ENCODE peak calls at places on chromosomes 3 and 15, in four cellular contexts. C is H9, Q is IMR-90, U is neural progenitor cell. G is an unnamed sample.

GRCh38 chr15:88894348-88894818 is 961 bp downstream of the HAPLN3 start:
- DNase-seq in Q (no peak), C (peak), U (peak), G (peak)

GRCh38 chr3:39978293-39978692 is 168.9 kb downstream of the MYRIP start:
- DNase-seq in Q (no peak), U (no peak), C (no peak), G (no peak)

GRCh38 chr3:4978966-4979400 is 254 bp upstream of the BHLHE40 start:
- DNase-seq in Q (peak), C (peak), U (peak), G (peak)

GRCh38 chr3:146117406-146118285 is 43.3 kb downstream of the PLOD2 start:
- DNase-seq in Q (peak), C (no peak), U (no peak), G (peak)

GRCh38 chr15:80152896-80153876 is at the start of gene FAH:
- DNase-seq in U (peak), Q (peak), C (peak), G (peak)

GRCh38 chr3:16374047-16375019 is 109.3 kb downstream of the OXNAD1 start:
- DNase-seq in Q (no peak), U (no peak), C (no peak), G (no peak)

GRCh38 chr15:81117136-81117535 is 16.9 kb upstream of the CFAP161 start:
- DNase-seq in Q (peak), U (no peak), C (no peak), G (peak)

GRCh38 chr15:50055333-50056278 is 63.4 kb downstream of the ATP8B4 start:
- DNase-seq in Q (peak), C (no peak), U (no peak), G (peak)

GRCh38 chr3:101643861-101644613 is 32.9 kb downstream of the ZBTB11 start:
- DNase-seq in U (no peak), Q (peak), C (no peak), G (peak)

GRCh38 chr3:64030741-64031140 is 7.4 kb upstream of the PSMD6 start:
- DNase-seq in U (peak), Q (peak), C (peak), G (peak)

GRCh38 chr15:97875025-97875512 is 85.4 kb upstream of the ARRDC4 start:
- DNase-seq in Q (no peak), C (no peak), U (no peak), G (no peak)

GRCh38 chr3:122918576-122919290 is 108.8 kb downstream of the SEMA5B start:
- DNase-seq in C (no peak), U (peak), Q (peak), G (no peak)

GRCh38 chr15:38593523-38593922 is 28.9 kb upstream of the RASGRP1 start:
- DNase-seq in C (no peak), U (no peak), Q (no peak), G (no peak)

GRCh38 chr3:4394048-4394447 is 73.0 kb downstream of the SUMF1 start:
- DNase-seq in Q (peak), U (no peak), C (no peak), G (no peak)

GRCh38 chr3:88031543-88032148 is 27.2 kb downstream of the CGGBP1 start:
- DNase-seq in Q (peak), U (no peak), C (no peak), G (peak)

GRCh38 chr3:29282431-29283296 is 1.8 kb downstream of the RBMS3 start:
- DNase-seq in U (peak), C (no peak), Q (peak), G (peak)

GRCh38 chr3:8755564-8756237 is 13.7 kb downstream of the OXTR start:
- DNase-seq in U (no peak), Q (no peak), C (no peak), G (no peak)

GRCh38 chr3:53180305-53181023 is 19.5 kb downstream of the PRKCD start:
- DNase-seq in U (no peak), C (no peak), Q (no peak), G (no peak)

GRCh38 chr3:127786358-127787070 is 35.8 kb downstream of the MGLL start:
- DNase-seq in Q (peak), U (peak), C (no peak), G (no peak)

GRCh38 chr3:134397755-134398154 is 23.5 kb upstream of the AMOTL2 start:
- DNase-seq in C (no peak), Q (no peak), U (no peak), G (no peak)

GRCh38 chr3:47251689-47252088 is 30.9 kb downstream of the KIF9 start:
- DNase-seq in U (no peak), C (no peak), Q (no peak), G (no peak)

GRCh38 chr3:126454799-126455198 is 20.9 kb downstream of the ZXDC start:
- DNase-seq in U (no peak), C (no peak), Q (no peak), G (no peak)

GRCh38 chr15:80042568-80042967 is 16.9 kb upstream of the ZFAND6 start:
- DNase-seq in U (no peak), C (no peak), Q (no peak), G (no peak)

GRCh38 chr15:45431502-45431901 is 53.2 kb upstream of the GATM start:
- DNase-seq in Q (no peak), C (no peak), U (no peak), G (no peak)

GRCh38 chr15:45435124-45435903 is 57.0 kb upstream of the GATM start:
- DNase-seq in Q (no peak), C (no peak), U (no peak), G (no peak)

GRCh38 chr15:45439521-45439931 is 61.2 kb upstream of the GATM start:
- DNase-seq in C (no peak), U (no peak), Q (no peak), G (no peak)

GRCh38 chr15:45429974-45430792 is 51.8 kb upstream of the GATM start:
- DNase-seq in C (peak), U (peak), Q (peak), G (peak)

GRCh38 chr15:45434168-45434567 is 55.8 kb upstream of the GATM start:
- DNase-seq in Q (peak), C (no peak), U (no peak), G (no peak)
- H3K9ac ChIP-seq in Q (no peak), C (no peak), U (no peak), G (no peak)

DNA sequence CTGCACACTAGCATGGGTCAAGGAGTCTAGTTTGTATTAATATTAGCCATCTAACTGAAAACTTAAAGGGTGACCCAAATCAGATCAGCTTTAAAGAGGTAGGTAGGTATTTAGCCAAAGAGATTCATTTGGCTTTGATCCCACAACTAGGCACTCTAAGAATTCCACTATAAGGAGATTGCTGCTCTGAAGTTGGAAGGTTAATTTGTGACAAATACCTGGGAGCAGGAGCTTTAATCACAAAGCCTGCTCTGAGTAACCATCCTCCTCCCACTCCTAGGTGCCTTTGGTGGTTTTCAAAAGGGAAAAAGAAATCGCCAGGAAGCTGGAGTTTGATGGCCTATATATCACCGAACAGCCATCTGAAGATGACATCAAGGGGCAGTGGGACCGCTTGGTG is 120.3 kb upstream of the CHRM5 start:
- DNase-seq in Q (no peak), U (no peak), C (no peak), G (no peak)
- H3K4me2 ChIP-seq in Q (no peak), U (no peak), C (no peak), G (no peak)

GRCh38 chr3:184017672-184018423 is at the start of gene ABCC5:
- DNase-seq in Q (peak), U (peak), C (peak), G (peak)
- TF ChIP-seq CTCF in Q (no peak), U (no peak), C (peak), G (no peak)

GRCh38 chr15:25597576-25597975 is 158.8 kb upstream of the UBE3A start:
- DNase-seq in C (no peak), Q (no peak), U (no peak), G (no peak)

GRCh38 chr15:25600751-25601150 is 161.9 kb upstream of the UBE3A start:
- DNase-seq in U (no peak), Q (no peak), C (no peak), G (no peak)

GRCh38 chr15:25596644-25597562 is 158.1 kb upstream of the UBE3A start:
- DNase-seq in C (no peak), U (no peak), Q (no peak), G (no peak)
- H3K9ac ChIP-seq in C (no peak), U (no peak), Q (no peak), G (no peak)

GRCh38 chr15:70262591-70263274 is 165.0 kb upstream of the TLE3 start:
- DNase-seq in Q (no peak), C (no peak), U (no peak), G (no peak)
- H3K4me2 ChIP-seq in Q (no peak), C (no peak), U (no peak), G (no peak)

GRCh38 chr3:197913981-197914380 is 36.0 kb upstream of the RPL35A start:
- DNase-seq in Q (no peak), C (no peak), U (no peak), G (no peak)

GRCh38 chr3:197908957-197909701 is 40.9 kb upstream of the RPL35A start:
- DNase-seq in Q (peak), U (no peak), C (no peak), G (no peak)

GRCh38 chr3:197907196-197907595 is 42.8 kb upstream of the RPL35A start:
- DNase-seq in Q (peak), U (no peak), C (no peak), G (no peak)

GRCh38 chr3:197912770-197913476 is 37.1 kb upstream of the RPL35A start:
- DNase-seq in C (peak), Q (no peak), U (peak), G (no peak)
- TF ChIP-seq CTCF in C (no peak), Q (no peak), U (no peak), G (no peak)

GRCh38 chr3:66220066-66220465 is 735 bp upstream of the SLC25A26 start:
- DNase-seq in C (no peak), Q (no peak), U (no peak), G (no peak)
- H3K9ac ChIP-seq in C (no peak), Q (no peak), U (no peak), G (peak)

GRCh38 chr3:11637901-11638668 is 5.6 kb downstream of the VGLL4 start:
- DNase-seq in U (no peak), Q (peak), C (no peak), G (peak)
- H3K4me2 ChIP-seq in U (peak), Q (peak), C (no peak), G (peak)

DNA sequence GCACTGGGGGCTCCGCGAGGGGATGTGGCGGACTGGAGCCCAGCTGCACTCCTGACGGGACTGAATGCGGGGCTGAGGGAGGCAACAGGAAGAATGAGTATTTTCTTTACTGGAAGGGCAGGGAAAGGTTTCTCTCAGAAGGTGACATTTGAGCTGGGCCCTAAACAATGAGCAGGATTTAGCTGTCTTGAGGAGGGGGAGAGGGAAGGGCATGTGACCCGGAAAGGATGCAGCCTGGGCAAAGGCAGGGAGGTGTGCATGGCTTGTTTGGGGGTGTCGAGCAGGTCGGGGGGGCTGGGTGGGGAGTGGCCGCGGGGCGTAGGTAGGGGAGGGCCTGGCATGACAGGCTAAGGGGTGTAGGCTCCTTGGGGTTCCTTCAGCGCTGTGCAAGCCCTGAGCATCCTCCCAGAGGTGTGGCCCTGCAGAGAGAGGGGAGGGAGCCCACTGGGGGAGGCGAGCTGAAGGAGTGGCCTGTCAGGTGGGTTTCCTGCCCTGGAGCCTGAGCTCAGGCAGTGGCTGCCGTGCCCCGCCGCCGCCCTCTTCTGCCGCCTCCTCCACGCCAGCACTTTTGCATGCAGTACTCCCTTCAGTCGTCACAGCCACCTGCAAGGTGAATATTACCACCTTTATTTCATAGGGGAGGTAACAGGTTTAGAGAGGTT is 17.2 kb upstream of the ANKDD1A start:
- DNase-seq in C (peak), Q (no peak), U (peak), G (no peak)
- TF ChIP-seq CTCF in C (no peak), Q (no peak), U (no peak), G (no peak)